ENCODE peak calls at places on chromosome 17, in five cellular contexts. X, P, L, I and K are unnamed samples.

GRCh38 chr17:11899494-11899893 is 97.8 kb downstream of the ZNF18 start:
- DNase-seq in I (no peak), X (no peak), P (no peak), L (peak), K (no peak)

GRCh38 chr17:15119928-15120327 is 145.2 kb downstream of the PMP22 start:
- DNase-seq in I (peak), L (no peak), X (no peak), P (no peak), K (no peak)

GRCh38 chr17:43958953-43959352 is 5.2 kb upstream of the PYY start:
- DNase-seq in P (no peak), I (no peak), X (no peak), L (no peak), K (no peak)

GRCh38 chr17:50161023-50161910 is 4.5 kb upstream of the SGCA start:
- DNase-seq in L (peak), X (peak), P (peak), I (peak), K (peak)

GRCh38 chr17:56478836-56479447 is 114.6 kb upstream of the NOG start:
- DNase-seq in P (no peak), L (peak), I (no peak), X (peak), K (no peak)

GRCh38 chr17:18374216-18374615 is 3.4 kb upstream of the EVPLL start:
- DNase-seq in L (no peak), P (no peak), I (no peak), X (no peak), K (no peak)

GRCh38 chr17:55705847-55706246 is 16.8 kb downstream of the TMEM100 start:
- DNase-seq in P (no peak), L (no peak), X (no peak), I (no peak), K (no peak)

GRCh38 chr17:49224198-49224996 is 6.2 kb downstream of the PHOSPHO1 start:
- DNase-seq in L (no peak), X (no peak), P (no peak), I (no peak), K (no peak)

GRCh38 chr17:1124896-1125774 is 54.6 kb downstream of the ABR start:
- DNase-seq in X (no peak), I (no peak), L (no peak), P (no peak), K (no peak)

GRCh38 chr17:4375039-4375748 is 8.7 kb upstream of the UBE2G1 start:
- DNase-seq in P (no peak), L (no peak), X (no peak), I (no peak), K (no peak)

GRCh38 chr17:32586666-32587065 is 99.9 kb downstream of the CDK5R1 start:
- DNase-seq in I (no peak), P (peak), L (no peak), X (no peak), K (no peak)

GRCh38 chr17:29619251-29619650 is 3.5 kb downstream of the CORO6 start:
- DNase-seq in P (no peak), I (no peak), L (no peak), X (peak), K (no peak)

GRCh38 chr17:40025991-40026815 is 11.0 kb downstream of the CSF3 start:
- DNase-seq in L (peak), I (no peak), P (no peak), X (no peak), K (no peak)

GRCh38 chr17:45782889-45783592 is 1.1 kb upstream of the CRHR1 start:
- DNase-seq in X (peak), L (peak), I (no peak), P (no peak), K (no peak)

GRCh38 chr17:44829558-44830358 is at the start of gene GJC1:
- DNase-seq in L (peak), X (no peak), I (no peak), P (no peak), K (no peak)

GRCh38 chr17:73710095-73710592 is 65.9 kb upstream of the SDK2 start:
- DNase-seq in I (no peak), X (peak), P (peak), L (peak), K (peak)

GRCh38 chr17:78291944-78292910 is 60.8 kb downstream of the TMEM235 start:
- DNase-seq in L (no peak), P (no peak), X (no peak), I (no peak), K (no peak)

GRCh38 chr17:60401819-60402218 is 9.9 kb upstream of the USP32 start:
- DNase-seq in L (no peak), X (no peak), I (no peak), P (no peak), K (no peak)

GRCh38 chr17:7213895-7214299 is 5.7 kb downstream of the DLG4 start:
- DNase-seq in X (peak), L (peak), P (no peak), I (no peak), K (no peak)

GRCh38 chr17:67260051-67260987 is 15.3 kb upstream of the HELZ start:
- DNase-seq in I (peak), P (peak), X (no peak), L (no peak), K (peak)

GRCh38 chr17:12078791-12079190 is 58.1 kb downstream of the MAP2K4 start:
- DNase-seq in P (peak), L (no peak), X (no peak), I (peak), K (no peak)

GRCh38 chr17:57637668-57638010 is 107.5 kb downstream of the CCDC182 start:
- DNase-seq in X (no peak), P (no peak), L (no peak), I (no peak), K (no peak)

GRCh38 chr17:66764559-66764958 is 70.4 kb upstream of the CACNG5 start:
- DNase-seq in I (no peak), P (no peak), X (no peak), L (no peak), K (no peak)

GRCh38 chr17:39218906-39219305 is 6.8 kb downstream of the STAC2 start:
- DNase-seq in X (no peak), L (no peak), I (no peak), P (no peak), K (no peak)

GRCh38 chr17:148757-149156 is 11.4 kb downstream of the SCGB1C2 start:
- DNase-seq in I (no peak), P (no peak), L (no peak), X (no peak), K (no peak)

GRCh38 chr17:73378974-73379470 is 67.2 kb upstream of the CDC42EP4 start:
- DNase-seq in X (no peak), I (no peak), L (no peak), P (no peak), K (no peak)

GRCh38 chr17:57461082-57461481 is 204.8 kb downstream of the MSI2 start:
- DNase-seq in X (no peak), P (no peak), L (no peak), I (no peak), K (no peak)

GRCh38 chr17:40447148-40447644 is 3.9 kb downstream of the IGFBP4 start:
- DNase-seq in P (no peak), I (no peak), L (no peak), X (no peak), K (no peak)

GRCh38 chr17:77316191-77316641 is 175.4 kb downstream of the SEC14L1 start:
- DNase-seq in P (peak), L (no peak), I (no peak), X (no peak), K (no peak)

GRCh38 chr17:76262732-76263344 is 2.3 kb upstream of the UBALD2 start:
- DNase-seq in L (no peak), I (no peak), X (no peak), P (no peak), K (no peak)

GRCh38 chr17:15264542-15264941 is 584 bp downstream of the PMP22 start:
- DNase-seq in X (no peak), I (no peak), P (no peak), L (no peak), K (no peak)

GRCh38 chr17:35865412-35866355 is 3.0 kb downstream of the HEATR9 start:
- DNase-seq in X (no peak), I (no peak), L (no peak), P (no peak), K (no peak)

GRCh38 chr17:7737601-7738000 is 20.1 kb downstream of the DNAH2 start:
- DNase-seq in P (no peak), X (no peak), L (no peak), I (no peak), K (no peak)

GRCh38 chr17:81576621-81577277 is 24.6 kb upstream of the FAAP100 start:
- DNase-seq in L (no peak), I (peak), X (no peak), P (no peak), K (no peak)

GRCh38 chr17:38608648-38609047 is 2.9 kb upstream of the SRCIN1 start:
- DNase-seq in X (peak), P (no peak), I (no peak), L (no peak), K (no peak)

GRCh38 chr17:46795379-46795952 is 23.0 kb downstream of the WNT3 start:
- DNase-seq in L (peak), P (peak), X (no peak), I (no peak), K (no peak)

GRCh38 chr17:58585554-58585953 is 71.1 kb upstream of the MTMR4 start:
- DNase-seq in X (no peak), L (no peak), P (no peak), I (no peak), K (no peak)

GRCh38 chr17:4365628-4366311 is 705 bp downstream of the UBE2G1 start:
- DNase-seq in X (no peak), I (no peak), L (peak), P (no peak), K (no peak)

GRCh38 chr17:32461853-32462617 is 17.7 kb downstream of the PSMD11 start:
- DNase-seq in P (no peak), X (peak), I (no peak), L (peak), K (peak)